ENCODE peak calls at places on chromosomes 7 and 10, in six cellular contexts. O is GM23338, K is heart left ventricle, M is Calu3, U is brain microvascular endothelial cell, X is SK-N-SH. I is an unnamed sample.

GRCh38 chr10:4450981-4451501 is 375.0 kb upstream of the AKR1E2 start:
- DNase-seq in O (peak), K (no peak), M (no peak), U (no peak), X (no peak), I (no peak)

GRCh38 chr10:32207544-32207943 is 139.4 kb downstream of the EPC1 start:
- DNase-seq in O (peak), K (peak), M (peak), U (peak), X (peak), I (no peak)

GRCh38 chr10:93352638-93353383 is 129.3 kb downstream of the MYOF start:
- DNase-seq in O (peak), K (no peak), M (no peak), U (peak), X (peak), I (no peak)

GRCh38 chr7:117544061-117544460 is 64.2 kb downstream of the CFTR start:
- DNase-seq in O (no peak), K (no peak), M (no peak), U (no peak), X (no peak), I (no peak)

GRCh38 chr7:36214608-36215016 is 61.6 kb downstream of the EEPD1 start:
- DNase-seq in O (no peak), K (no peak), M (no peak), U (no peak), X (no peak), I (no peak)

GRCh38 chr10:104345941-104346340 is 7.7 kb upstream of the ITPRIP start:
- DNase-seq in O (no peak), K (no peak), M (no peak), U (no peak), X (no peak), I (no peak)

GRCh38 chr7:141563956-141564623 is 12.9 kb downstream of the AGK start:
- DNase-seq in O (peak), K (no peak), M (no peak), U (no peak), X (no peak), I (no peak)

GRCh38 chr10:50604823-50605222 is 18.9 kb downstream of the SGMS1 start:
- DNase-seq in O (no peak), K (no peak), M (no peak), U (no peak), X (no peak), I (no peak)

GRCh38 chr7:108094375-108094774 is 35.8 kb downstream of the LAMB4 start:
- DNase-seq in O (no peak), K (no peak), M (no peak), U (no peak), X (no peak), I (no peak)

GRCh38 chr7:105689093-105689819 is 108.0 kb upstream of the EFCAB10 start:
- DNase-seq in O (peak), K (no peak), M (no peak), U (no peak), X (peak), I (no peak)

GRCh38 chr10:76428541-76429330 is 997.3 kb downstream of the LRMDA start:
- DNase-seq in O (peak), K (no peak), M (no peak), U (peak), X (no peak), I (no peak)

GRCh38 chr7:16432425-16432731 is 11.0 kb upstream of the CRPPA start:
- DNase-seq in O (no peak), K (no peak), M (no peak), U (no peak), X (no peak), I (no peak)

GRCh38 chr7:90661290-90662151 is 65.4 kb downstream of the CDK14 start:
- DNase-seq in O (peak), K (no peak), M (no peak), U (peak), X (no peak), I (no peak)

GRCh38 chr10:31940839-31941653 is 12.4 kb upstream of the ARHGAP12 start:
- DNase-seq in O (no peak), K (no peak), M (peak), U (peak), X (peak), I (no peak)

GRCh38 chr10:14162626-14163344 is 167.9 kb downstream of the FRMD4A start:
- DNase-seq in O (no peak), K (no peak), M (no peak), U (no peak), X (no peak), I (no peak)

GRCh38 chr7:88396948-88397322 is 90.2 kb upstream of the STEAP4 start:
- DNase-seq in O (no peak), K (no peak), M (no peak), U (no peak), X (no peak), I (no peak)

GRCh38 chr7:103446046-103446520 is at the start of gene SLC26A5:
- DNase-seq in O (peak), K (no peak), M (peak), U (no peak), X (peak), I (no peak)

GRCh38 chr7:143354376-143354775 is 8.1 kb downstream of the FAM131B start:
- DNase-seq in O (no peak), K (no peak), M (no peak), U (no peak), X (no peak), I (no peak)

GRCh38 chr7:80361948-80362347 is 149.9 kb downstream of the GNAT3 start:
- DNase-seq in O (peak), K (no peak), M (no peak), U (no peak), X (no peak), I (no peak)

GRCh38 chr10:19683965-19684364 is 132.3 kb upstream of the PLXDC2 start:
- DNase-seq in O (peak), K (no peak), M (no peak), U (peak), X (no peak), I (no peak)

GRCh38 chr10:51675088-51675487 is 24.3 kb downstream of the CSTF2T start:
- DNase-seq in O (no peak), K (no peak), M (no peak), U (no peak), X (no peak), I (no peak)

GRCh38 chr7:30303312-30304039 is 19.1 kb downstream of the ZNRF2 start:
- DNase-seq in O (no peak), K (no peak), M (no peak), U (no peak), X (no peak), I (no peak)

GRCh38 chr7:82625377-82625776 is 181.8 kb upstream of the CACNA2D1 start:
- DNase-seq in O (no peak), K (no peak), M (no peak), U (no peak), X (no peak), I (no peak)

GRCh38 chr7:56291-56913 is 136.0 kb upstream of the FAM20C start:
- DNase-seq in O (no peak), K (no peak), M (no peak), U (no peak), X (no peak), I (peak)

GRCh38 chr7:131556055-131556911 is at the start of gene PODXL:
- DNase-seq in O (peak), K (peak), M (peak), U (no peak), X (peak), I (peak)

GRCh38 chr10:75261813-75262725 is 26.3 kb upstream of the COMTD1 start:
- DNase-seq in O (no peak), K (no peak), M (no peak), U (no peak), X (peak), I (no peak)

GRCh38 chr7:43039346-43039745 is 73.1 kb upstream of the HECW1 start:
- DNase-seq in O (peak), K (no peak), M (no peak), U (no peak), X (no peak), I (no peak)

GRCh38 chr7:115004121-115004520 is 82.2 kb downstream of the MDFIC start:
- DNase-seq in O (no peak), K (no peak), M (no peak), U (no peak), X (no peak), I (no peak)

GRCh38 chr7:155405399-155406318 is 52.3 kb upstream of the EN2 start:
- DNase-seq in O (peak), K (no peak), M (peak), U (no peak), X (peak), I (no peak)
- TF ChIP-seq CTCF in O (peak), K (no peak), M (no peak), U (peak), X (peak), I (peak)

GRCh38 chr10:99804471-99804870 is 22.0 kb downstream of the ABCC2 start:
- DNase-seq in O (no peak), K (no peak), M (no peak), U (no peak), X (no peak), I (no peak)

GRCh38 chr10:99798920-99799319 is 16.5 kb downstream of the ABCC2 start:
- DNase-seq in O (no peak), K (no peak), M (no peak), U (no peak), X (no peak), I (no peak)

GRCh38 chr10:99798031-99798430 is 15.6 kb downstream of the ABCC2 start:
- DNase-seq in O (no peak), K (no peak), M (no peak), U (no peak), X (no peak), I (no peak)

GRCh38 chr10:99796928-99797327 is 14.5 kb downstream of the ABCC2 start:
- DNase-seq in O (no peak), K (no peak), M (no peak), U (no peak), X (no peak), I (no peak)

DNA sequence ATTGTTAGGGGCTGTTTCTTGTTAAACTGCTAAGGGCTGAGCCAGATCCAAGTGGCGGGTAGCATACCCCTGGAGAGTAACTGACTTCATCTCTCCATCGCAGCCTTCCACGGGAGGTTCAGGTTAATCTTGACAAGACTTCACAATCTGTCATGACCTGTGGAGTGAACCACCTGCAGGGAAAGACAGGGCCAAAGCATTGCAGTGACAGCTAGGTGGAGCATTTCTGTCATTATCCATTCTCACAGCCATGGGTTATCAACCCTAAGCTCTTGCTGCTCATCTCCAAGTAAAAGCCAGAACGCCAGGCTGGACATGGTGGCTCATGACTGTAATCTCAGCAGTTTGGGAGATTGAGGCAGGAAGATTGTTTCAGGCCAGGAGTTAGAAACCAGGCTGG is 17.2 kb downstream of the ABCC2 start:
- DNase-seq in O (peak), K (no peak), M (no peak), U (no peak), X (no peak), I (no peak)
- TF ChIP-seq CTCF in O (peak), K (no peak), M (no peak), U (no peak), X (no peak), I (no peak)

GRCh38 chr10:9301554-9301953 is 1247.1 kb downstream of the GATA3 start:
- DNase-seq in O (no peak), K (no peak), M (no peak), U (no peak), X (no peak), I (no peak)

GRCh38 chr10:9299966-9300365 is 1245.5 kb downstream of the GATA3 start:
- DNase-seq in O (no peak), K (no peak), M (no peak), U (no peak), X (no peak), I (no peak)

GRCh38 chr10:9301148-9301547 is 1246.7 kb downstream of the GATA3 start:
- DNase-seq in O (peak), K (no peak), M (peak), U (no peak), X (no peak), I (no peak)

GRCh38 chr10:9302142-9302746 is 1247.8 kb downstream of the GATA3 start:
- DNase-seq in O (peak), K (no peak), M (peak), U (peak), X (no peak), I (no peak)

DNA sequence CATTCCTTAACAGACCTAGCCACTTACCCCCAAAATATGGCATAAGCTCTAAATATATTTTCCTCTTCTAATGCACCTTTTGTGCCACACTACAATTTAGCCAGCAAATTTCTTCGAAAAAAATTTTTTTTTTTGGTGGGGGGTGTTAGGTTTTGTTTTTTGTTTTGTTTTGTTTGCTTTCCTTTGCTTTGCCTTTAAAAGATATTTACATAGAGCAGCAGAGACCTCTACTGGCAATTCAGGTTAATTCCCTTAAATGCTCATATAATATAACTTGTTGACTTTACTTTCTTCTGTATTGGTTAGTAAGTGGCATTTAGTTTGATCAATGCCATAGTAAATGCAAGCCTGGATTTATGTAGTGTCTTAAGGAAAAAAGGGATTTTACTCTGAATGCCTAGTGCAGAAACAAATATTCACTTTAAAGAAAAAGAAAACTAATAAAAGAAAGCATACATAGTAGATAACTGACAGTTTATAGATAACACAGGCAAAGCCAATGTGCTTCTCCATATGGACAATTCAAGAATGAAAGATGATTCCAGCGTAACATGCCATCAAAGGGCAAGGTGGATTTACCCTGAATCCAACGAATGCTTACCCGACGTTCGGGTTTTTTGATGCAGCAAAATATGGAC is 1250.6 kb downstream of the GATA3 start:
- DNase-seq in O (peak), K (no peak), M (no peak), U (no peak), X (no peak), I (no peak)
- TF ChIP-seq CTCF in O (no peak), K (no peak), M (peak), U (peak), X (peak), I (peak)

GRCh38 chr10:33413093-33413442 is 78.6 kb upstream of the NRP1 start:
- DNase-seq in O (no peak), K (no peak), M (no peak), U (peak), X (no peak), I (no peak)
- TF ChIP-seq CTCF in O (no peak), K (no peak), M (no peak), U (no peak), X (peak), I (no peak)

GRCh38 chr10:100637785-100638184 is 102.0 kb downstream of the HIF1AN start:
- DNase-seq in O (peak), K (no peak), M (peak), U (peak), X (peak), I (no peak)
- TF ChIP-seq CTCF in O (peak), K (no peak), M (no peak), U (peak), X (peak), I (peak)

GRCh38 chr10:71978476-71978875 is 14.3 kb downstream of the CHST3 start:
- DNase-seq in O (peak), K (no peak), M (no peak), U (no peak), X (peak), I (no peak)
- TF ChIP-seq CTCF in O (peak), K (no peak), M (no peak), U (peak), X (no peak), I (peak)

GRCh38 chr10:70849582-70850016 is 33.9 kb downstream of the SGPL1 start:
- DNase-seq in O (no peak), K (no peak), M (no peak), U (peak), X (no peak), I (no peak)

GRCh38 chr10:70853031-70853430 is 35.3 kb downstream of the PCBD1 start:
- DNase-seq in O (no peak), K (no peak), M (no peak), U (no peak), X (no peak), I (no peak)

GRCh38 chr10:70847666-70848360 is 32.1 kb downstream of the SGPL1 start:
- DNase-seq in O (no peak), K (no peak), M (no peak), U (no peak), X (no peak), I (no peak)

GRCh38 chr10:70850097-70850496 is 34.3 kb downstream of the SGPL1 start:
- DNase-seq in O (no peak), K (no peak), M (no peak), U (peak), X (no peak), I (no peak)

DNA sequence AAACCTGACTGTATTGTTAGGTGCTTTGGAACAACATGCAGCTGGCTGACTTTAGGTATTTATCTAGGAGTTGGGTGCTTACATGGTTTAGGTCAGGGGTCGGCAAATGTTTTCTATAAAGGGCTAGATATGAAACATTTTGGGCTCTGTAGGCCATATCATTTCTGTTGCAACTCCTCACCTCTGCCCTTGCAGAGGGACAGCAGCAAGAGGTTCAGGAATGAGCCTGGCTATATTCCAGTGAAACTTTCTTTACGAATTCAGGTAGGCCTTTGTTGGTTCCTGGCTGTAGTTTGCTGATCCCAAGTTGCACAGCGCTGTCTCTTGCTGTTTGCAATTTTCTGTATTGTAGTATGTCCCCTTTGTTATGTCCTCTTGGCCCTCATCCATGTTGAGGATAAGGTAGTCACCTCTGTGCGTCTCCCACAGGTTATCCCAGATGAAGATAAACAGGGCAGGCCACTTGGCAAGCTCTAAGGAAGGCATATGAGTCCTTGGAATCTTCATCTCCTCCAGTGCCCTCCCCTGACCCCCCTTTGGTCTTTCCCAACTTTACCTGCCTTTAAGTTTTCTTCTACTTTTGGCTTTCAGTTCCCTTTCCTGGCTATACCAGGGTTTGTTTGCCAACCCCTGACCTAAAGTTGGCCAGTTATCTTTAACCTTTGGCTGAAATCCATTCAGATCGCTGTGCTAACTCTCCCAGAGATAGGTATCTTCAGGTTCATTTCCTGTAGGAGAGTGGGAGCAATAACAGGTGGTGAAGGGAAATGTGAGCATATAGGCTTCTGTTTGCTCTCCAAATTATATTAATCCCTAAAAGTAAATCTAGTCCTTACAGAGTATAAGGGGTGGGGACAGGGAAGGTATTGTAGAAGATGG is 36.1 kb downstream of the SGPL1 start:
- DNase-seq in O (no peak), K (no peak), M (no peak), U (no peak), X (no peak), I (no peak)
- TF ChIP-seq CTCF in O (no peak), K (no peak), M (no peak), U (no peak), X (no peak), I (no peak)

I was measured in type B pancreatic cell.